ENCODE peak calls at places on chromosomes 2 and 18, in six cellular contexts. One of them, this sample, is unnamed.

GRCh38 chr18:49853436-49853835 is 40.1 kb upstream of the ACAA2 start:
- DNase-seq in HCT116: no peak
- DNase-seq in HepG2: no peak
- DNase-seq in SK-N-SH: no peak
- DNase-seq in K562: no peak
- DNase-seq in GM12878: no peak
- DNase-seq in this sample: no peak

GRCh38 chr2:65320042-65320711 is 92.5 kb downstream of the ACTR2 start:
- DNase-seq in HCT116: peak
- DNase-seq in HepG2: peak
- DNase-seq in SK-N-SH: no peak
- DNase-seq in K562: peak
- DNase-seq in GM12878: peak
- DNase-seq in this sample: no peak

GRCh38 chr2:53859354-53860159 is at the start of gene GPR75:
- DNase-seq in HCT116: no peak
- DNase-seq in HepG2: no peak
- DNase-seq in SK-N-SH: peak
- DNase-seq in K562: no peak
- DNase-seq in GM12878: no peak
- DNase-seq in this sample: no peak

GRCh38 chr2:200860092-200860795 is 4.2 kb downstream of the CLK1 start:
- DNase-seq in HCT116: no peak
- DNase-seq in HepG2: no peak
- DNase-seq in SK-N-SH: no peak
- DNase-seq in K562: no peak
- DNase-seq in GM12878: no peak
- DNase-seq in this sample: no peak

GRCh38 chr18:9135912-9136314 is 668 bp upstream of the ANKRD12 start:
- DNase-seq in HCT116: peak
- DNase-seq in HepG2: peak
- DNase-seq in SK-N-SH: no peak
- DNase-seq in K562: peak
- DNase-seq in GM12878: no peak
- DNase-seq in this sample: peak

GRCh38 chr18:67280843-67281242 is 235.7 kb downstream of the DSEL start:
- DNase-seq in HCT116: no peak
- DNase-seq in HepG2: no peak
- DNase-seq in SK-N-SH: peak
- DNase-seq in K562: no peak
- DNase-seq in GM12878: no peak
- DNase-seq in this sample: no peak

GRCh38 chr2:97766567-97766966 is 53.2 kb downstream of the ZAP70 start:
- DNase-seq in HCT116: no peak
- DNase-seq in HepG2: no peak
- DNase-seq in SK-N-SH: no peak
- DNase-seq in K562: no peak
- DNase-seq in GM12878: no peak
- DNase-seq in this sample: no peak

GRCh38 chr2:26615336-26616031 is 25.7 kb downstream of the CIB4 start:
- DNase-seq in HCT116: peak
- DNase-seq in HepG2: no peak
- DNase-seq in SK-N-SH: peak
- DNase-seq in K562: peak
- DNase-seq in GM12878: no peak
- DNase-seq in this sample: peak

GRCh38 chr18:58867281-58867961 is 2.7 kb downstream of the ZNF532 start:
- DNase-seq in HCT116: no peak
- DNase-seq in HepG2: no peak
- DNase-seq in SK-N-SH: no peak
- DNase-seq in K562: no peak
- DNase-seq in GM12878: no peak
- DNase-seq in this sample: peak

GRCh38 chr2:65018141-65018582 is 29.0 kb downstream of the SLC1A4 start:
- DNase-seq in HCT116: no peak
- DNase-seq in HepG2: no peak
- DNase-seq in SK-N-SH: no peak
- DNase-seq in K562: no peak
- DNase-seq in GM12878: no peak
- DNase-seq in this sample: no peak

GRCh38 chr2:191840916-191841315 is 6.0 kb downstream of the CAVIN2 start:
- DNase-seq in HCT116: no peak
- DNase-seq in HepG2: no peak
- DNase-seq in SK-N-SH: no peak
- DNase-seq in K562: no peak
- DNase-seq in GM12878: no peak
- DNase-seq in this sample: no peak

GRCh38 chr2:3257842-3258241 is 119.8 kb downstream of the EIPR1 start:
- DNase-seq in HCT116: no peak
- DNase-seq in HepG2: no peak
- DNase-seq in SK-N-SH: no peak
- DNase-seq in K562: no peak
- DNase-seq in GM12878: no peak
- DNase-seq in this sample: no peak

GRCh38 chr18:32553174-32553573 is 82.5 kb upstream of the GAREM1 start:
- DNase-seq in HCT116: no peak
- DNase-seq in HepG2: no peak
- DNase-seq in SK-N-SH: no peak
- DNase-seq in K562: no peak
- DNase-seq in GM12878: no peak
- DNase-seq in this sample: no peak

GRCh38 chr2:174673876-174674275 is 76.3 kb upstream of the WIPF1 start:
- DNase-seq in HCT116: no peak
- DNase-seq in HepG2: no peak
- DNase-seq in SK-N-SH: no peak
- DNase-seq in K562: no peak
- DNase-seq in GM12878: no peak
- DNase-seq in this sample: no peak

GRCh38 chr2:31213063-31213882 is 4.0 kb downstream of the CAPN14 start:
- DNase-seq in HCT116: no peak
- DNase-seq in HepG2: no peak
- DNase-seq in SK-N-SH: no peak
- DNase-seq in K562: no peak
- DNase-seq in GM12878: no peak
- DNase-seq in this sample: no peak

GRCh38 chr2:144449028-144449406 is 70.9 kb downstream of the ZEB2 start:
- DNase-seq in HCT116: no peak
- DNase-seq in HepG2: no peak
- DNase-seq in SK-N-SH: no peak
- DNase-seq in K562: no peak
- DNase-seq in GM12878: no peak
- DNase-seq in this sample: peak

GRCh38 chr18:25228410-25228809 is 123.6 kb downstream of the ZNF521 start:
- DNase-seq in HCT116: no peak
- DNase-seq in HepG2: no peak
- DNase-seq in SK-N-SH: no peak
- DNase-seq in K562: no peak
- DNase-seq in GM12878: no peak
- DNase-seq in this sample: no peak

GRCh38 chr2:199404841-199405240 is 52.9 kb downstream of the SATB2 start:
- DNase-seq in HCT116: no peak
- DNase-seq in HepG2: no peak
- DNase-seq in SK-N-SH: no peak
- DNase-seq in K562: no peak
- DNase-seq in GM12878: no peak
- DNase-seq in this sample: no peak

GRCh38 chr2:161357097-161357496 is 48.9 kb downstream of the PSMD14 start:
- DNase-seq in HCT116: no peak
- DNase-seq in HepG2: no peak
- DNase-seq in SK-N-SH: no peak
- DNase-seq in K562: no peak
- DNase-seq in GM12878: no peak
- DNase-seq in this sample: no peak

GRCh38 chr2:1219901-1220691 is 193.2 kb upstream of the TPO start:
- DNase-seq in HCT116: no peak
- DNase-seq in HepG2: no peak
- DNase-seq in SK-N-SH: peak
- DNase-seq in K562: no peak
- DNase-seq in GM12878: no peak
- DNase-seq in this sample: no peak

GRCh38 chr2:227655454-227655853 is 11.2 kb upstream of the SCYGR5 start:
- DNase-seq in HCT116: peak
- DNase-seq in HepG2: peak
- DNase-seq in SK-N-SH: no peak
- DNase-seq in K562: peak
- DNase-seq in GM12878: no peak
- DNase-seq in this sample: no peak

GRCh38 chr18:57426187-57426586 is 9.0 kb upstream of the ONECUT2 start:
- DNase-seq in HCT116: no peak
- DNase-seq in HepG2: no peak
- DNase-seq in SK-N-SH: no peak
- DNase-seq in K562: no peak
- DNase-seq in GM12878: no peak
- DNase-seq in this sample: no peak

GRCh38 chr2:212538156-212539144 is at the start of gene ERBB4:
- DNase-seq in HCT116: no peak
- DNase-seq in HepG2: no peak
- DNase-seq in SK-N-SH: peak
- DNase-seq in K562: no peak
- DNase-seq in GM12878: no peak
- DNase-seq in this sample: no peak

GRCh38 chr18:5879479-5879882 is 15.8 kb downstream of the TMEM200C start:
- DNase-seq in HCT116: no peak
- DNase-seq in HepG2: peak
- DNase-seq in SK-N-SH: peak
- DNase-seq in K562: peak
- DNase-seq in GM12878: no peak
- DNase-seq in this sample: no peak

GRCh38 chr2:109277414-109277813 is 148.4 kb downstream of the SH3RF3 start:
- DNase-seq in HCT116: no peak
- DNase-seq in HepG2: no peak
- DNase-seq in SK-N-SH: no peak
- DNase-seq in K562: no peak
- DNase-seq in GM12878: no peak
- DNase-seq in this sample: no peak

GRCh38 chr18:79687806-79688205 is 8.2 kb downstream of the CTDP1 start:
- DNase-seq in HCT116: no peak
- DNase-seq in HepG2: no peak
- DNase-seq in SK-N-SH: peak
- DNase-seq in K562: no peak
- DNase-seq in GM12878: no peak
- DNase-seq in this sample: no peak

GRCh38 chr18:79684787-79685186 is 5.2 kb downstream of the CTDP1 start:
- DNase-seq in HCT116: no peak
- DNase-seq in HepG2: no peak
- DNase-seq in SK-N-SH: peak
- DNase-seq in K562: no peak
- DNase-seq in GM12878: no peak
- DNase-seq in this sample: no peak

GRCh38 chr18:79685281-79685680 is 5.7 kb downstream of the CTDP1 start:
- DNase-seq in HCT116: no peak
- DNase-seq in HepG2: no peak
- DNase-seq in SK-N-SH: peak
- DNase-seq in K562: no peak
- DNase-seq in GM12878: no peak
- DNase-seq in this sample: no peak

GRCh38 chr18:79684283-79684631 is 4.7 kb downstream of the CTDP1 start:
- DNase-seq in HCT116: no peak
- DNase-seq in HepG2: no peak
- DNase-seq in SK-N-SH: no peak
- DNase-seq in K562: no peak
- DNase-seq in GM12878: no peak
- DNase-seq in this sample: no peak

GRCh38 chr18:79685971-79686370 is 6.4 kb downstream of the CTDP1 start:
- DNase-seq in HCT116: no peak
- DNase-seq in HepG2: no peak
- DNase-seq in SK-N-SH: no peak
- DNase-seq in K562: no peak
- DNase-seq in GM12878: no peak
- DNase-seq in this sample: no peak
- H3K27ac ChIP-seq in HCT116: no peak
- H3K27ac ChIP-seq in HepG2: no peak
- H3K27ac ChIP-seq in SK-N-SH: no peak
- H3K27ac ChIP-seq in K562: no peak
- H3K27ac ChIP-seq in GM12878: no peak
- H3K27ac ChIP-seq in this sample: no peak

GRCh38 chr2:70691497-70691896 is 76.5 kb downstream of the ADD2 start:
- DNase-seq in HCT116: no peak
- DNase-seq in HepG2: no peak
- DNase-seq in SK-N-SH: no peak
- DNase-seq in K562: no peak
- DNase-seq in GM12878: no peak
- DNase-seq in this sample: no peak

GRCh38 chr2:70688427-70688826 is 79.6 kb downstream of the ADD2 start:
- DNase-seq in HCT116: no peak
- DNase-seq in HepG2: no peak
- DNase-seq in SK-N-SH: no peak
- DNase-seq in K562: no peak
- DNase-seq in GM12878: no peak
- DNase-seq in this sample: no peak

GRCh38 chr2:70690846-70691245 is 77.2 kb downstream of the ADD2 start:
- DNase-seq in HCT116: no peak
- DNase-seq in HepG2: no peak
- DNase-seq in SK-N-SH: no peak
- DNase-seq in K562: no peak
- DNase-seq in GM12878: no peak
- DNase-seq in this sample: no peak

GRCh38 chr2:70696142-70696541 is 71.9 kb downstream of the ADD2 start:
- DNase-seq in HCT116: no peak
- DNase-seq in HepG2: no peak
- DNase-seq in SK-N-SH: no peak
- DNase-seq in K562: peak
- DNase-seq in GM12878: no peak
- DNase-seq in this sample: no peak

GRCh38 chr2:70692256-70692655 is 75.7 kb downstream of the ADD2 start:
- DNase-seq in HCT116: no peak
- DNase-seq in HepG2: no peak
- DNase-seq in SK-N-SH: no peak
- DNase-seq in K562: no peak
- DNase-seq in GM12878: no peak
- DNase-seq in this sample: no peak
- TF ChIP-seq JUND in HCT116: no peak
- TF ChIP-seq JUND in HepG2: no peak
- TF ChIP-seq JUND in SK-N-SH: no peak
- TF ChIP-seq JUND in K562: no peak
- TF ChIP-seq JUND in GM12878: no peak
- TF ChIP-seq JUND in this sample: no peak

GRCh38 chr2:241509408-241509784 is 1.0 kb upstream of the STK25 start:
- DNase-seq in HCT116: no peak
- DNase-seq in HepG2: no peak
- DNase-seq in SK-N-SH: no peak
- DNase-seq in K562: no peak
- DNase-seq in GM12878: no peak
- DNase-seq in this sample: no peak
- H3K27ac ChIP-seq in HCT116: no peak
- H3K27ac ChIP-seq in HepG2: no peak
- H3K27ac ChIP-seq in SK-N-SH: no peak
- H3K27ac ChIP-seq in K562: peak
- H3K27ac ChIP-seq in GM12878: no peak
- H3K27ac ChIP-seq in this sample: no peak

DNA sequence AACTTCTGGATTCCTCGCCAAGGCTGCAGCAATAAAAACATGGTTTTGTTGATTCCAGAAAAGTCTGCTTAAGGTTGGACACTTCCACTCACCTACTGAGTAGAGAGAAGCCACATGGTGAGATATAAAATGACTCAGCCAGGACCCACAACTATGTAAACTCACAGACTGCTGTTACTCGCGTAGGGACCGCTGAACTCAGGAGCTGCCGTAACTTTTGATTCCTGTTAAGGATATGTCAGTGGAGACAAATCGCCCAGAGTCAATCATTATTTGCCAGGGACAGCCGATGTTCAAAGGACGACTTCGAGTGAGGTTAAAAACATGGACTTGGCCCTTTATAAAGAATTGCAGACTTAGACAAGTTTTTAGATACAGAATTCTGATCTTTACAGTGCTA is 25.6 kb downstream of the CYB5A start:
- DNase-seq in HCT116: no peak
- DNase-seq in HepG2: peak
- DNase-seq in SK-N-SH: no peak
- DNase-seq in K562: no peak
- DNase-seq in GM12878: no peak
- DNase-seq in this sample: no peak
- TF ChIP-seq JUND in HCT116: no peak
- TF ChIP-seq JUND in HepG2: no peak
- TF ChIP-seq JUND in SK-N-SH: no peak
- TF ChIP-seq JUND in K562: peak
- TF ChIP-seq JUND in GM12878: no peak
- TF ChIP-seq JUND in this sample: no peak